ENCODE peak calls at places on chromosomes 4 and X, in eight cellular contexts. N is AG09309, V is type B pancreatic cell, H is transverse colon, E is fibroblast of mammary gland, Y is stomach, B is astrocyte of the spinal cord, J is OCI-LY7. U is an unnamed sample.
A peak's percentile ranks its signal among the peaks of the same experiment; 100 is the strongest.

GRCh38 chrX:107716045-107716684 is 59.4 kb downstream of the TSC22D3 start:
- DNase-seq in N (no peak), V (no peak), H (peak; percentile 28), E (no peak), Y (no peak), B (peak; percentile 30), J (peak; percentile 24), U (no peak)

GRCh38 chr4:185020293-185020808 is 2.1 kb downstream of the HELT start:
- DNase-seq in N (no peak), V (no peak), H (no peak), E (peak; percentile 36), Y (no peak), B (peak; percentile 27), J (no peak), U (no peak)

GRCh38 chr4:169208516-169208915 is 62.2 kb downstream of the SH3RF1 start:
- DNase-seq in N (no peak), V (no peak), H (no peak), E (peak; percentile 68), Y (no peak), B (no peak), J (no peak), U (no peak)

GRCh38 chr4:54902261-54902660 is 223.1 kb downstream of the KDR start:
- DNase-seq in N (peak; percentile 2), V (no peak), H (no peak), E (no peak), Y (no peak), B (peak; percentile 67), J (no peak), U (peak; percentile 13)

GRCh38 chr4:74805601-74806000 is 11.3 kb upstream of the BTC start:
- DNase-seq in N (no peak), V (no peak), H (no peak), E (peak; percentile 83), Y (no peak), B (peak; percentile 66), J (no peak), U (peak; percentile 63)

GRCh38 chr4:113450681-113451080 is 310.9 kb downstream of the CAMK2D start:
- DNase-seq in N (no peak), V (no peak), H (no peak), E (no peak), Y (no peak), B (no peak), J (no peak), U (no peak)

GRCh38 chr4:42416017-42416416 is 18.7 kb downstream of the SHISA3 start:
- DNase-seq in N (no peak), V (no peak), H (no peak), E (no peak), Y (no peak), B (no peak), J (peak; percentile 7), U (no peak)

GRCh38 chrX:12447448-12448154 is 309.3 kb downstream of the FRMPD4 start:
- DNase-seq in N (peak; percentile 85), V (no peak), H (no peak), E (peak; percentile 93), Y (no peak), B (peak; percentile 81), J (no peak), U (peak; percentile 80)

GRCh38 chr4:105666693-105667092 is 41.8 kb downstream of the INTS12 start:
- DNase-seq in N (no peak), V (no peak), H (no peak), E (peak; percentile 21), Y (no peak), B (peak; percentile 18), J (peak; percentile 19), U (peak; percentile 51)

GRCh38 chrX:68238568-68238967 is 194.7 kb downstream of the OPHN1 start:
- DNase-seq in N (no peak), V (no peak), H (no peak), E (no peak), Y (no peak), B (no peak), J (no peak), U (peak; percentile 29)

GRCh38 chr4:42865572-42866189 is 26.8 kb upstream of the GRXCR1 start:
- DNase-seq in N (peak; percentile 7), V (no peak), H (peak; percentile 44), E (peak; percentile 59), Y (peak; percentile 54), B (peak; percentile 48), J (peak; percentile 62), U (peak; percentile 77)

GRCh38 chrX:101659601-101660063 is at the start of gene ARMCX2:
- DNase-seq in N (peak; percentile 23), V (no peak), H (peak; percentile 44), E (peak; percentile 66), Y (peak; percentile 36), B (peak; percentile 53), J (no peak), U (no peak)

GRCh38 chrX:101656817-101657216 is 2.8 kb downstream of the ARMCX2 start:
- DNase-seq in N (no peak), V (no peak), H (no peak), E (no peak), Y (no peak), B (no peak), J (no peak), U (no peak)

GRCh38 chrX:101655540-101655939 is 4.1 kb downstream of the ARMCX2 start:
- DNase-seq in N (no peak), V (no peak), H (no peak), E (no peak), Y (no peak), B (no peak), J (no peak), U (no peak)

GRCh38 chrX:101657495-101657894 is 2.2 kb downstream of the ARMCX2 start:
- DNase-seq in N (no peak), V (no peak), H (no peak), E (no peak), Y (no peak), B (no peak), J (no peak), U (no peak)

GRCh38 chrX:101658661-101659477 is 781 bp downstream of the ARMCX2 start:
- DNase-seq in N (no peak), V (no peak), H (peak; percentile 78), E (peak; percentile 36), Y (peak; percentile 69), B (peak; percentile 59), J (no peak), U (no peak)
- TF ChIP-seq CTCF in N (no peak), V (no peak), H (no peak), E (no peak), Y (no peak), B (no peak), J (no peak), U (no peak)

DNA sequence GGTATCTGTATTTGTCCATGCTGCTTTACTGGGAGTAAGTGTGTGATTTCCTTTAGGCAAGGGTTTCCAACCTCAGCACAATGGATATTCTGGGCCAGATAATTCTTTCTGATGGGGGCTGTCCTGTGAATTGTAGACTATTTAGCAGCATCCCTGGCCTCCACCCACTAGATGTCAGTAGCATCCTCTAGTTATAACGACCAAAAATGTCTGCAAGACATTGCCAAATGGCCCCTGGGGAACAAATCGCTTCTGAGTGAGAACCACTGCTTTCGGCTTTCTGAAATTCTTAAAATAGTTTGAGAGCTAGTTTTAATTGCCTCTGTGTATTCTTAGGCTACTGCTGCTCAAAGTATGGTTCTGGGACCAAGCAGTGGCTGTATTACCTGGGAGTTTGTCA is 81.2 kb upstream of the GPM6B start:
- DNase-seq in N (no peak), V (no peak), H (no peak), E (peak; percentile 89), Y (no peak), B (no peak), J (peak; percentile 34), U (peak; percentile 62)
- TF ChIP-seq CTCF in N (no peak), V (peak; percentile 45), H (no peak), E (peak; percentile 52), Y (no peak), B (no peak), J (peak; percentile 67), U (no peak)

GRCh38 chr4:134610956-134611355 is 409.4 kb upstream of the PABPC4L start:
- DNase-seq in N (no peak), V (no peak), H (no peak), E (no peak), Y (no peak), B (no peak), J (no peak), U (no peak)
- TF ChIP-seq CTCF in N (no peak), V (no peak), H (no peak), E (no peak), Y (no peak), B (no peak), J (no peak), U (no peak)

GRCh38 chrX:3426552-3426951 is 80.1 kb upstream of the MXRA5 start:
- DNase-seq in N (no peak), V (no peak), H (no peak), E (no peak), Y (no peak), B (no peak), J (no peak), U (no peak)
- TF ChIP-seq CTCF in N (no peak), V (no peak), H (no peak), E (no peak), Y (no peak), B (no peak), J (no peak), U (no peak)

DNA sequence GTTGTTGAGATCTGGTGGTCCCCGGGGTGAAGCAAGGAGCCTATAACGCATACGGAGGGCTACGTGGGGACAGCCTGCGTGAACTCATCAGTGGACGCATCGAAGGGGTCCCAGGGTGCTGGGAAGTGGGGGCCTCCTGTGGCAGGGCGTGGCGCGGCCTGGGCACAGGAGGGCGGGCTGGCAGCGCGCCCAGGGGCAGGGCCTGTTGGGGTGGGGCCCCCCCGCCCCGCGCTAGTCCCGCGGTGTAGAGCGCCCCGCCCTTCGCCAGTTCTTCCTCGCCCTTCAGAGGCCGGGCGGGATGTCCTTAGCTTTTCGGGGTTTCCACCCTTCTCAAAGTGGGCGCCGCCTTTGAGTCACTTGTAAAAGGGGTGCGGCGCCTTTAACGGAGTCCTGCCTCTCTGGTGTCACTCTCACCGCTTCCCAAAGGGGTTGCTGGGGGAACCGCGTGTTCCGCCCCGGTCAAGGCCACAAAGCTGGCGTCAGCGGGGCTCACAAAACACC is 632 bp downstream of the PLP2 start:
- DNase-seq in N (no peak), V (no peak), H (peak; percentile 85), E (peak; percentile 59), Y (peak; percentile 74), B (peak; percentile 39), J (peak; percentile 72), U (peak; percentile 80)
- TF ChIP-seq CTCF in N (no peak), V (no peak), H (no peak), E (no peak), Y (no peak), B (no peak), J (no peak), U (no peak)

GRCh38 chr4:167232805-167233522 is 1.3 kb downstream of the SPOCK3 start:
- DNase-seq in N (no peak), V (no peak), H (no peak), E (no peak), Y (no peak), B (no peak), J (no peak), U (no peak)

GRCh38 chr4:167234388-167234881 is at the start of gene SPOCK3:
- DNase-seq in N (no peak), V (peak; percentile 80), H (no peak), E (peak; percentile 16), Y (peak; percentile 44), B (peak; percentile 39), J (no peak), U (peak; percentile 52)

GRCh38 chr4:167238226-167238625 is 3.9 kb upstream of the SPOCK3 start:
- DNase-seq in N (no peak), V (no peak), H (no peak), E (no peak), Y (no peak), B (no peak), J (no peak), U (peak; percentile 2)

GRCh38 chr4:167230744-167231143 is 3.5 kb downstream of the SPOCK3 start:
- DNase-seq in N (no peak), V (no peak), H (no peak), E (no peak), Y (no peak), B (no peak), J (no peak), U (no peak)

GRCh38 chr4:167233523-167234387 is 539 bp downstream of the SPOCK3 start:
- DNase-seq in N (no peak), V (no peak), H (no peak), E (peak; percentile 4), Y (no peak), B (peak; percentile 18), J (no peak), U (no peak)
- TF ChIP-seq CTCF in N (no peak), V (no peak), H (no peak), E (no peak), Y (no peak), B (no peak), J (no peak), U (no peak)